ENCODE peak calls at places on chromosomes 1 and 21, in four cellular contexts. E is fibroblast of pulmonary artery, T is amniotic stem cell, V is astrocyte of the spinal cord. U is an unnamed sample.

GRCh38 chr1:99647460-99647859 is 1.5 kb downstream of the PALMD start:
- DNase-seq in E (no peak), T (no peak), V (no peak), U (no peak)

GRCh38 chr1:235326719-235327558 is 1.0 kb downstream of the ARID4B start:
- DNase-seq in E (peak), T (no peak), V (no peak), U (peak)

GRCh38 chr1:198970919-198971318 is 332.1 kb downstream of the PTPRC start:
- DNase-seq in E (peak), T (no peak), V (peak), U (no peak)

GRCh38 chr1:12617901-12618660 is at the start of gene DHRS3:
- DNase-seq in E (peak), T (peak), V (peak), U (peak)

GRCh38 chr1:197632000-197632399 is 143.3 kb downstream of the DENND1B start:
- DNase-seq in E (no peak), T (no peak), V (no peak), U (no peak)

GRCh38 chr1:227747382-227747781 is 12.1 kb downstream of the SNAP47 start:
- DNase-seq in E (no peak), T (no peak), V (no peak), U (no peak)

GRCh38 chr1:186112280-186112679 is 262.8 kb downstream of the TPR start:
- DNase-seq in E (no peak), T (no peak), V (no peak), U (no peak)

GRCh38 chr1:195958131-195958530 is 650.1 kb downstream of the KCNT2 start:
- DNase-seq in E (no peak), T (no peak), V (no peak), U (no peak)

GRCh38 chr21:28268685-28269084 is 724.0 kb downstream of the LTN1 start:
- DNase-seq in E (no peak), T (no peak), V (no peak), U (no peak)

GRCh38 chr1:160217466-160218165 is 12.4 kb downstream of the PEA15 start:
- DNase-seq in E (peak), T (no peak), V (no peak), U (peak)

GRCh38 chr1:33220701-33221384 is 35.4 kb upstream of the ZNF362 start:
- DNase-seq in E (no peak), T (no peak), V (no peak), U (peak)

GRCh38 chr21:16588433-16588860 is 858.7 kb downstream of the USP25 start:
- DNase-seq in E (peak), T (peak), V (peak), U (peak)

GRCh38 chr1:98196012-98196411 is 275.2 kb upstream of the DPYD start:
- DNase-seq in E (peak), T (no peak), V (no peak), U (no peak)

GRCh38 chr21:41958886-41959563 is 5.2 kb upstream of the C2CD2 start:
- DNase-seq in E (no peak), T (no peak), V (no peak), U (peak)

U was measured in astrocyte of the hippocampus.